ENCODE peak calls at places on chromosomes 2 and 18, in four cellular contexts. T, L, B and C are unnamed samples.

GRCh38 chr2:120949027-120949956 is 213.6 kb downstream of the GLI2 start:
- DNase-seq in T (no peak), B (peak), L (no peak), C (peak)

GRCh38 chr2:172096661-172097547 is 5.8 kb downstream of the DLX2 start:
- DNase-seq in T (peak), L (no peak), B (peak), C (no peak)

GRCh38 chr2:239583879-239584859 is 183.3 kb upstream of the HDAC4 start:
- DNase-seq in B (no peak), T (no peak), L (no peak), C (no peak)

GRCh38 chr2:102301867-102302362 is 9.4 kb upstream of the IL1RL1 start:
- DNase-seq in T (peak), B (peak), L (no peak), C (peak)

GRCh38 chr2:30346475-30347169 is 100.4 kb upstream of the LCLAT1 start:
- DNase-seq in L (peak), T (no peak), B (no peak), C (no peak)

GRCh38 chr2:213015387-213016165 is 135.8 kb downstream of the IKZF2 start:
- DNase-seq in B (no peak), T (no peak), L (no peak), C (no peak)

GRCh38 chr18:49041677-49042570 is 91.2 kb upstream of the SMAD7 start:
- DNase-seq in L (no peak), B (peak), T (peak), C (peak)

GRCh38 chr2:196229013-196229412 is 57.6 kb upstream of the STK17B start:
- DNase-seq in L (no peak), T (peak), B (no peak), C (no peak)

GRCh38 chr18:72091369-72091768 is 452.8 kb downstream of the CBLN2 start:
- DNase-seq in L (no peak), B (no peak), T (no peak), C (peak)

GRCh38 chr2:189421644-189422043 is 19.6 kb upstream of the WDR75 start:
- DNase-seq in B (no peak), L (no peak), T (peak), C (no peak)

GRCh38 chr2:214006601-214007000 is 404.3 kb upstream of the VWC2L start:
- DNase-seq in T (peak), B (no peak), L (no peak), C (no peak)

GRCh38 chr2:98118161-98118560 is 31.2 kb downstream of the VWA3B start:
- DNase-seq in B (no peak), L (no peak), T (peak), C (no peak)

GRCh38 chr18:13394794-13395193 is 176.2 kb downstream of the LDLRAD4 start:
- DNase-seq in T (no peak), B (no peak), L (no peak), C (no peak)

GRCh38 chr2:214676421-214677089 is 132.9 kb downstream of the BARD1 start:
- DNase-seq in B (no peak), L (no peak), T (peak), C (no peak)

GRCh38 chr2:5727242-5727641 is 35.1 kb downstream of the SOX11 start:
- DNase-seq in L (no peak), T (no peak), B (no peak), C (no peak)

DNA sequence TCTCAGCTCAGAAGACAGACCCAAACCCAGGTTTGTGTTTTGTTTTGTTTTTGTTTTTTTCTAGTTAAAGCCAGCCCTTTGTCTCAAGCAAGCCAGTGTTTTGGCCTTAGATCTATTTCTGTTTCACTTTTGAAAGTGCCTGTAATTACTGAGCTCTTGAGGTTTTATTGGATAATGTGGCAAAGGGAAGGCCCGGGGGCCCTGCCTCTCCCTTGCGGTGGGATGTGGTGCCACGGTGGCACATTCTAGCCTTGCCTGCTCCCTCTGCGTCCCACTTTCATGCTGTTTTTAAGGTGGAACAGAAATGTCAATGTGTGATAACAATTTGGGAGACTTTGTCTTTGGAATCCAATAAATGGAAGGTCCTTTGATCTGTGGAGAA is 2.5 kb downstream of the HPCAL1 start:
- DNase-seq in L (no peak), T (no peak), B (peak), C (no peak)
- H3K4me3 ChIP-seq in L (no peak), T (no peak), B (peak), C (no peak)

GRCh38 chr18:60873708-60874107 is 459.5 kb upstream of the CDH20 start:
- DNase-seq in L (no peak), T (no peak), B (no peak), C (no peak)

GRCh38 chr18:60880184-60880583 is 453.0 kb upstream of the CDH20 start:
- DNase-seq in B (no peak), T (no peak), L (no peak), C (peak)

GRCh38 chr18:60872434-60872833 is 460.8 kb upstream of the CDH20 start:
- DNase-seq in T (no peak), B (no peak), L (no peak), C (no peak)

GRCh38 chr18:60870261-60870966 is 462.8 kb upstream of the CDH20 start:
- DNase-seq in B (no peak), T (peak), L (no peak), C (no peak)

GRCh38 chr18:60875957-60876507 is 457.2 kb upstream of the CDH20 start:
- DNase-seq in B (no peak), L (no peak), T (no peak), C (no peak)
- H3K4me3 ChIP-seq in B (no peak), L (no peak), T (no peak), C (no peak)

DNA sequence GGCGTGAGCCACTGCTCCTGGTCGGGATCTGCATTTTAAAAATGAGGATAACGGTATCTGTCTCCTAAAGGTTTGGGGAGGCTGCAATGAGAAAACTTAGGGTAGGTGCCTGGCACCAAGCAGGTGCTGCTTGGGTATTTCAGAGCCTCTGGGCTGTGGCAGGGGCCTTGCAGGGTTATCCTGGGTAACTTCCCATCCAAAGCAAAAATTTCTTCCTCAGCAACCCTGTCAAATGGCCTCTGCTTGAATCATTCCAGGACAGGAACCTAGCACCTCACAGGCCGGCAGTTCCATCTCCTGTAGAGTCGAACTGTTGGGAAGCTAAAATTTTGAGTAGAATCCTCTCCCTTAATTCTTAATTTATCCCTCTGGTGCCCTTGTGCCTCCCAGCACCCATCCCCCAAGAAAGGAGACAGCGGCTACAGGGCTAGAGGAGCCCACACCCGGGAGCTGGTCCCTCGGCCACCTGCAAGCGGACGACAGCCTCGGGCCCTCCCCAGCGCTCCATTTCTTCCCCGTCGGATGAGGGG is 868 bp downstream of the CGREF1 start:
- DNase-seq in T (no peak), B (no peak), L (no peak), C (no peak)
- H3K4me3 ChIP-seq in T (peak), B (no peak), L (peak), C (no peak)

DNA sequence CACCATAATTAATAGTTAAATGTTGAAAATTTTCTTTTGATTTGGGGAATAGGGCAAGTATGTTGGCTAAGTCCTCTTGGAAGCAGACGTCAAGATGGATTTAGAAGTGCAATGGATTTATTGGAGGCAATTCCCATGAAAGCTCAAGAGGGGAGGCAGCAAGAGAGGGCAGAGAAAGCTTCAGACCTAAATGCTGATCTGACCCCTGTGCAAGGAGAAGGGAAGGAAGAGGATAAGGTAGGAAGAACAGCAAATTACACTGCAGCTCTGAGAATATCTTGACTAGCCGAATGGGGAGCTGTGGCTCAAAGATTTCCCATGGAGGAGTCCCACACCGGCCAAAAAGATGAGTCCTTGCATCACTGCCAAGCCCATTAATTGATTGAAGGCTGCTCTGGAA is 46.9 kb upstream of the ATP8B1 start:
- DNase-seq in L (no peak), T (no peak), B (no peak), C (no peak)
- H3K4me3 ChIP-seq in L (no peak), T (no peak), B (no peak), C (no peak)

GRCh38 chr18:63290456-63291200 is 28.9 kb downstream of the BCL2 start:
- DNase-seq in B (no peak), T (no peak), L (no peak), C (no peak)
- H3K4me3 ChIP-seq in B (no peak), T (no peak), L (no peak), C (no peak)

GRCh38 chr2:95206086-95206485 is 1.2 kb upstream of the ZNF892 start:
- DNase-seq in B (no peak), T (no peak), L (no peak), C (no peak)
- H3K4me3 ChIP-seq in B (no peak), T (no peak), L (no peak), C (peak)

DNA sequence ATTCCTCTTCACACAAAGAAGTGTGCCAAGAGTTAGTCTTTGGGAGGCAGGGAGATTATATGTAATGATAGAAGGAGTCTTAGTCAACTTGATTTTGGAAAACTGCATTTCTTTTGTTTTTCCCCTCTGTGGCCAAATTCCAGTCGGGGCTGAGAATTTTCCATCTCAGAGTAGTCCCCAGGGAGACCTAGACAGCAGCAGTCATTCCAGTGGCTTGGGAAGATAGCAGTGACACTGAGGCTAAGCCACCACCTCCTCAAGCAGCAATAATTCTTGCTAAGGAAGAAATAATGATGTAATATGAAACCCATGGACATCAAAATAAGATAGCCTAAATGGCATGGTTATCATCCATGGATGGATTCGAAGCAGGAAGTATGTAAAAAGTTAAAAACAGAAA is 21.0 kb upstream of the CCDC141 start:
- DNase-seq in T (no peak), L (no peak), B (no peak), C (no peak)
- H3K4me3 ChIP-seq in T (no peak), L (no peak), B (no peak), C (no peak)

DNA sequence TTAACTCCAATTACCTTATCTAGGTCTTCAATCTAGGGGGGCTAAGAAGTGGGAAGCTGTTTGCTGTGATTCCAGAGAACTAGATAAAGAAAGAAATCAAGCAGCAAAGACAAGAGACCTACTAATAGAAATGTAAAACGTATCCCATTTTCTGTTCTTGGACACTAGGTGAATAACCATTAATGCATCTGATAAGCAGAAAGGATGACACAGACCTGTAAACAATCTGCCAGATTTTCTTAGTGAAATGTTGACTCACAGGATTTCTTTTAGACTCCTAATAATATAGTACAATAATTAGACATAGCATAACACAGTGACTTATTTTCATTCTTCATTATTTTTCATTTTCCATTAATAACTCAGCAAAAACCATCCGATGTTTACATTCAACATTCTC is 1.3 kb downstream of the WDR35 start:
- DNase-seq in T (peak), L (no peak), B (no peak), C (no peak)
- H3K4me3 ChIP-seq in T (no peak), L (peak), B (peak), C (no peak)

GRCh38 chr18:76461148-76461547 is 33.9 kb downstream of the ZNF516 start:
- DNase-seq in L (no peak), T (no peak), B (no peak), C (no peak)
- H3K4me3 ChIP-seq in L (no peak), T (no peak), B (no peak), C (no peak)